ENCODE peak calls at places on chromosomes 1 and 21, in four cellular contexts. R is head of caudate nucleus; F is stimulated activated CD8-positive, alpha-beta memory T cell treated with anti-CD3 and anti-CD28 coated beads, Interleukin-15, amount 100 ng/mL, for 24 hours; N is RCC 7860. H is an unnamed sample.

GRCh38 chr1:243716901-243717300 is 133.1 kb downstream of the AKT3 start:
- DNase-seq in R (no peak), F (no peak), N (no peak), H (no peak)

GRCh38 chr1:25080294-25081209 is 150.5 kb upstream of the RUNX3 start:
- DNase-seq in R (no peak), F (no peak), N (no peak), H (no peak)

GRCh38 chr1:172429324-172430127 is 9.0 kb downstream of the C1orf105 start:
- DNase-seq in R (no peak), F (no peak), N (peak; percentile 68), H (peak; percentile 42)

GRCh38 chr1:168321945-168322344 is 41.3 kb downstream of the TBX19 start:
- DNase-seq in R (no peak), F (no peak), N (peak; percentile 13), H (no peak)

GRCh38 chr1:115238336-115239147 is 99.5 kb downstream of the NGF start:
- DNase-seq in R (no peak), F (no peak), N (no peak), H (no peak)

GRCh38 chr21:15164678-15165303 is 100.0 kb upstream of the NRIP1 start:
- DNase-seq in R (no peak), F (no peak), N (no peak), H (no peak)

GRCh38 chr1:212774584-212774983 is 17.0 kb downstream of the NSL1 start:
- DNase-seq in R (no peak), F (no peak), N (no peak), H (no peak)

GRCh38 chr21:45481977-45482898 is 60.0 kb downstream of the SLC19A1 start:
- DNase-seq in R (no peak), F (no peak), N (no peak), H (no peak)

GRCh38 chr21:37765501-37765900 is 150.8 kb downstream of the KCNJ6 start:
- DNase-seq in R (no peak), F (no peak), N (no peak), H (no peak)

GRCh38 chr1:39692152-39693064 is 1.2 kb upstream of the HPCAL4 start:
- DNase-seq in R (no peak), F (no peak), N (no peak), H (no peak)

GRCh38 chr1:197441990-197442389 is 173.9 kb downstream of the CRB1 start:
- DNase-seq in R (no peak), F (no peak), N (no peak), H (no peak)

GRCh38 chr1:70966018-70966638 is 81.5 kb downstream of the PTGER3 start:
- DNase-seq in R (no peak), F (no peak), N (no peak), H (no peak)

GRCh38 chr1:43919906-43920305 is 13.7 kb upstream of the ARTN start:
- DNase-seq in R (no peak), F (no peak), N (no peak), H (no peak)